ENCODE peak calls at places on chromosomes 4 and X, in seven cellular contexts. Z, B, E, M, C, H and U are unnamed samples.

GRCh38 chr4:54152846-54153600 is 53.1 kb downstream of the GSX2 start:
- DNase-seq in Z (no peak), B (no peak), E (no peak), M (no peak), C (no peak), H (no peak), U (no peak)

GRCh38 chr4:159070742-159071141 is 32.1 kb upstream of the RAPGEF2 start:
- DNase-seq in Z (no peak), B (no peak), E (no peak), M (no peak), C (no peak), H (no peak), U (no peak)

GRCh38 chrX:154732421-154733071 is 18.3 kb downstream of the GAB3 start:
- DNase-seq in Z (no peak), B (no peak), E (no peak), M (no peak), C (no peak), H (no peak), U (no peak)

GRCh38 chr4:105994061-105994460 is 98.8 kb downstream of the NPNT start:
- DNase-seq in Z (no peak), B (no peak), E (no peak), M (no peak), C (no peak), H (no peak), U (no peak)

GRCh38 chr4:110631582-110632505 is 9.0 kb upstream of the PITX2 start:
- DNase-seq in Z (peak; percentile 45), B (peak; percentile 46), E (peak; percentile 82), M (peak; percentile 71), C (peak; percentile 79), H (peak; percentile 91), U (no peak)

GRCh38 chr4:81426770-81427604 is 44.7 kb downstream of the RASGEF1B start:
- DNase-seq in Z (no peak), B (no peak), E (no peak), M (no peak), C (no peak), H (no peak), U (no peak)

GRCh38 chr4:20832821-20833220 is 132.6 kb downstream of the PACRGL start:
- DNase-seq in Z (no peak), B (no peak), E (no peak), M (no peak), C (no peak), H (no peak), U (no peak)

GRCh38 chr4:60934896-60935295 is 265.2 kb upstream of the ADGRL3 start:
- DNase-seq in Z (no peak), B (no peak), E (no peak), M (no peak), C (no peak), H (no peak), U (no peak)

GRCh38 chr4:77074961-77075855 is 581 bp downstream of the CCNI start:
- DNase-seq in Z (peak; percentile 86), B (peak; percentile 70), E (peak; percentile 92), M (peak; percentile 81), C (no peak), H (peak; percentile 87), U (peak; percentile 86)

GRCh38 chr4:135098061-135098460 is 896.5 kb upstream of the PABPC4L start:
- DNase-seq in Z (no peak), B (no peak), E (no peak), M (no peak), C (no peak), H (no peak), U (no peak)

GRCh38 chrX:68999351-68999750 is 165.9 kb downstream of the PJA1 start:
- DNase-seq in Z (no peak), B (no peak), E (no peak), M (no peak), C (no peak), H (no peak), U (no peak)

GRCh38 chr4:152735302-152735917 is 44.1 kb downstream of the TIGD4 start:
- DNase-seq in Z (no peak), B (no peak), E (no peak), M (no peak), C (peak; percentile 11), H (peak; percentile 35), U (no peak)

GRCh38 chr4:86498560-86499166 is 95.5 kb upstream of the PTPN13 start:
- DNase-seq in Z (peak; percentile 13), B (no peak), E (no peak), M (peak; percentile 52), C (peak; percentile 16), H (peak; percentile 74), U (no peak)

GRCh38 chr4:82320351-82320750 is 53.4 kb downstream of the HNRNPD start:
- DNase-seq in Z (no peak), B (no peak), E (no peak), M (no peak), C (no peak), H (no peak), U (no peak)

GRCh38 chr4:41028392-41029076 is 185.8 kb downstream of the APBB2 start:
- DNase-seq in Z (no peak), B (no peak), E (no peak), M (no peak), C (no peak), H (no peak), U (no peak)

GRCh38 chr4:156829194-156829593 is 142.4 kb downstream of the PDGFC start:
- DNase-seq in Z (no peak), B (peak; percentile 21), E (no peak), M (no peak), C (no peak), H (no peak), U (no peak)

GRCh38 chr4:5711479-5712184 is 631 bp downstream of the EVC start:
- DNase-seq in Z (no peak), B (peak; percentile 30), E (peak; percentile 72), M (no peak), C (peak; percentile 25), H (no peak), U (no peak)

GRCh38 chrX:47585273-47585672 is 3.0 kb downstream of the TIMP1 start:
- DNase-seq in Z (no peak), B (no peak), E (no peak), M (no peak), C (no peak), H (no peak), U (no peak)

GRCh38 chr4:98641393-98641792 is 17.0 kb downstream of the TSPAN5 start:
- DNase-seq in Z (no peak), B (no peak), E (no peak), M (no peak), C (no peak), H (no peak), U (no peak)

GRCh38 chr4:24488399-24489164 is 95.8 kb downstream of the DHX15 start:
- DNase-seq in Z (peak; percentile 65), B (peak; percentile 65), E (peak; percentile 86), M (peak; percentile 86), C (peak; percentile 67), H (peak; percentile 84), U (peak; percentile 24)
- H3K4me3 ChIP-seq in Z (no peak overlapping the region), B (no peak overlapping the region), E (no peak overlapping the region), M (no peak overlapping the region), C (no peak overlapping the region), H (no peak overlapping the region), U (no peak overlapping the region)

GRCh38 chrX:106874075-106874474 is 29.1 kb downstream of the RIPPLY1 start:
- DNase-seq in Z (no peak), B (no peak), E (no peak), M (peak; percentile 6), C (peak; percentile 10), H (peak; percentile 17), U (no peak)
- H3K9me3 ChIP-seq in Z (no peaks in the 10 kb centered on the region), B (no peaks in the 10 kb centered on the region), E (no peaks in the 10 kb centered on the region), M (no peaks in the 10 kb centered on the region), C (no peaks in the 10 kb centered on the region), H (no peaks in the 10 kb centered on the region), U (no peaks in the 10 kb centered on the region)

DNA sequence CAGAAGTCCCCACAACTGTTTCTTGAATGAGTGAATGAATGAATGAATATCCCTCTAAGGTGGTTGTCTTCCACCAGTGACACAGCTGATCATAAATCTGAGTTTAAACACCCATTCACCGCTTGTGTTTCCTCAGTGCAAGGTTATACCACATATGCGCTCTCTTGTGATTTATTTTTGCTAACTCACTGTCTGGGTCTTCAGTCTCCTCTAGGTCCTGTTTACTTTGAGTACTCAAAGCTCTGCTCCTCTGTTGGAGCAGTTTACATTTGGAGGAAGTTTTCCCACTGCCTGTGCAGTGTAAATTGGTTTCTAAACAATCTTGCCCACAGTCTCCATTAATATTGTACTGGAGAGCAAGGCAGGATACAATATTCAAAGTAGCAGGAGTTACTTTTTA is 212.7 kb upstream of the JADE1 start:
- DNase-seq in Z (no peak), B (no peak), E (no peak), M (no peak), C (no peak), H (no peak), U (no peak)
- H3K4me1 ChIP-seq in Z (peaks cover 20% of the 10 kb centered on the region), B (peaks cover 1% of the 10 kb centered on the region), E (peaks cover 7% of the 10 kb centered on the region), M (peaks cover 9% of the 10 kb centered on the region), C (peaks cover 40% of the 10 kb centered on the region), H (no peaks in the 10 kb centered on the region), U (no peaks in the 10 kb centered on the region)

GRCh38 chr4:55554453-55555030 is 7.8 kb upstream of the CLOCK start:
- DNase-seq in Z (no peak), B (no peak), E (no peak), M (no peak), C (peak; percentile 11), H (peak; percentile 14), U (no peak)
- H3K4me3 ChIP-seq in Z (no peak overlapping the region), B (no peak overlapping the region), E (no peak overlapping the region), M (no peak overlapping the region), C (no peak overlapping the region), H (no peak overlapping the region), U (no peak overlapping the region)

GRCh38 chr4:28443786-28444412 is 1583.3 kb downstream of the STIM2 start:
- DNase-seq in Z (no peak), B (no peak), E (peak; percentile 13), M (no peak), C (no peak), H (peak; percentile 9), U (no peak)
- H3K9me3 ChIP-seq in Z (no peaks in the 10 kb centered on the region), B (no peaks in the 10 kb centered on the region), E (no peaks in the 10 kb centered on the region), M (no peaks in the 10 kb centered on the region), C (no peaks in the 10 kb centered on the region), H (no peaks in the 10 kb centered on the region), U (no peaks in the 10 kb centered on the region)

DNA sequence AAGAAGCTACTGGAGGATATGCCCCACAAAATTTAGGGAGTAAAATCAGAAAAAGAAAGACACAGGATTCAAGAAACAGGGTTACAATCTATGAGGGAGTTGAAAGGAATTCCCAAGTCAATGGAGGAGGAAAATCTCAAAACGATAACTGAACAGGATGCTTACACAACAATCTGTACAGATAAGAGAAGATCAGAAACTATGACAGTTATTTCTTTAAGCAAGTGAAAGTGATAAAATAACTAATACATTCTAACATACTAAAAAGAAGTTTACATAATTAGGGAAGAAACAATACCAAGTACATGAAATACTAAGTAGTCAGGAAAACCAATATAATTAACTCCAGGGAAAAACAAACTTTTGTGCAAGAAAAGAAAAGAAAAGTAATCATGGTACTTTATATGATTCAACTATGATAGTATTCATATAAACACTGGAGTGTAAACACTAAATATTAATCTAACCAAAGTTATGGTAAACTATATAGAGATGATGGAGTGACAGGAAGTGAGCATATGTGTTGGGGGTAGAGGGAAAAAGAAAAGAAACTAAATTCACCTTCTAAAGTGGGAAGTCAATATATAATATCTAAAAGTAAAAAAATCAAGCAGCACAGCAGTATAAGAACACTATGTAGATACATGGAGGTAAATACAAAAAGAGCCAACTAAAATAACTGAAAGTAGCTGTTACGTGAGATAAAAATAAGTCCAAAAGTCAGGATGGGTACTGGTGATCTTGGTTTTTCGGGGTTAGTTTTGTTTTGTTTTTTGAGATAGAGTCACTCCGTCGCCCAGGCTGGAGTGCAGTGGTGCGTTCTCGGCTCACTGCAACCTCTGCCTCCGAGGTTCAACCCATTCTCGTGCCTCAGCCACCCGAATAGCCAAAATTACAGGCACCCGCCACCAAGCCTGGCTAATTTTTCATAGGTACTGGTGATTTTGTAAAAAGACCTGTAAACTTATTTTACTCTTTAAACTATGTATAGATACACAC is 99.3 kb downstream of the TEX11 start:
- DNase-seq in Z (no peak), B (no peak), E (no peak), M (no peak), C (no peak), H (no peak), U (no peak)
- H3K4me1 ChIP-seq in Z (no peaks in the 10 kb centered on the region), B (no peaks in the 10 kb centered on the region), E (no peaks in the 10 kb centered on the region), M (no peaks in the 10 kb centered on the region), C (no peaks in the 10 kb centered on the region), H (no peaks in the 10 kb centered on the region), U (no peaks in the 10 kb centered on the region)